ENCODE peak calls at places on chromosomes 2 and 18, in six cellular contexts. G, C, Y, I, K and L are unnamed samples.

GRCh38 chr2:157592983-157593382 is 35.7 kb downstream of the ACVR1C start:
- DNase-seq in C (peak), I (no peak), Y (peak), K (no peak), G (no peak), L (no peak)

GRCh38 chr18:22152093-22152492 is 17.3 kb upstream of the GATA6 start:
- DNase-seq in Y (no peak), I (no peak), G (no peak), C (no peak), K (no peak), L (no peak)

GRCh38 chr2:20137884-20138283 is 86.5 kb upstream of the LAPTM4A start:
- DNase-seq in I (no peak), C (no peak), Y (no peak), G (no peak), K (no peak), L (no peak)

GRCh38 chr2:213080969-213081617 is 70.3 kb downstream of the IKZF2 start:
- DNase-seq in G (no peak), Y (no peak), K (no peak), I (no peak), C (no peak), L (no peak)

GRCh38 chr2:240398711-240399267 is 36.7 kb upstream of the GPC1 start:
- DNase-seq in C (no peak), Y (no peak), K (no peak), I (no peak), G (peak), L (no peak)

GRCh38 chr2:187581125-187581896 is 27.1 kb upstream of the TFPI start:
- DNase-seq in Y (peak), K (peak), I (peak), G (no peak), C (peak), L (no peak)

GRCh38 chr18:79934311-79935097 is 16.9 kb downstream of the SLC66A2 start:
- DNase-seq in I (no peak), K (no peak), C (peak), G (peak), Y (no peak), L (no peak)

GRCh38 chr2:64750001-64750816 is 96.5 kb upstream of the SERTAD2 start:
- DNase-seq in Y (peak), C (peak), G (peak), K (peak), I (peak), L (peak)

GRCh38 chr2:43511199-43511598 is 84.6 kb downstream of the THADA start:
- DNase-seq in Y (no peak), I (no peak), C (no peak), G (no peak), K (no peak), L (no peak)

GRCh38 chr2:222709191-222709891 is 37.9 kb downstream of the MOGAT1 start:
- DNase-seq in I (peak), G (peak), C (peak), K (no peak), Y (peak), L (no peak)

GRCh38 chr2:193240752-193241151 is 1046.0 kb upstream of the TMEFF2 start:
- DNase-seq in C (peak), I (peak), K (peak), G (no peak), Y (peak), L (no peak)

GRCh38 chr2:24159708-24160107 is 15.1 kb upstream of the FAM228A start:
- DNase-seq in G (no peak), C (no peak), Y (no peak), K (no peak), I (no peak), L (no peak)